ENCODE peak calls at places on chromosomes 6 and 20, in nine cellular contexts. W, U, F, J, V, H, A, C and P are unnamed samples.

GRCh38 chr6:21666788-21667681 is 73.5 kb downstream of the SOX4 start:
- DNase-seq in W (peak; percentile 62), U (peak; percentile 17), F (peak; percentile 23), J (peak; percentile 70), V (no peak), H (no peak), A (peak; percentile 28), C (no peak), P (no peak)

GRCh38 chr6:20605581-20605980 is 71.3 kb downstream of the CDKAL1 start:
- DNase-seq in W (no peak), U (peak; percentile 43), F (no peak), J (peak; percentile 8), V (no peak), H (peak; percentile 24), A (no peak), C (no peak), P (no peak)

GRCh38 chr6:6227896-6228295 is 92.6 kb downstream of the F13A1 start:
- DNase-seq in W (no peak), U (no peak), F (no peak), J (no peak), V (no peak), H (no peak), A (no peak), C (no peak), P (no peak)

GRCh38 chr20:45329497-45330319 is 18.5 kb downstream of the SDC4 start:
- DNase-seq in W (no peak), U (no peak), F (no peak), J (no peak), V (no peak), H (no peak), A (no peak), C (no peak), P (no peak)

GRCh38 chr20:25220810-25221591 is 25.5 kb downstream of the ENTPD6 start:
- DNase-seq in W (no peak), U (no peak), F (peak; percentile 77), J (no peak), V (no peak), H (no peak), A (no peak), C (no peak), P (no peak)

GRCh38 chr20:25525857-25526256 is 59.5 kb downstream of the NINL start:
- DNase-seq in W (no peak), U (peak; percentile 96), F (no peak), J (no peak), V (peak; percentile 94), H (peak; percentile 93), A (no peak), C (peak; percentile 79), P (no peak)

GRCh38 chr20:61929561-61929960 is 136.1 kb downstream of the TAF4 start:
- DNase-seq in W (no peak), U (no peak), F (no peak), J (no peak), V (no peak), H (no peak), A (no peak), C (no peak), P (no peak)

GRCh38 chr20:41110930-41111577 is 26.3 kb upstream of the PLCG1 start:
- DNase-seq in W (no peak), U (no peak), F (no peak), J (peak; percentile 27), V (no peak), H (no peak), A (no peak), C (peak; percentile 91), P (no peak)

GRCh38 chr20:41411458-41411857 is 44.8 kb upstream of the EMILIN3 start:
- DNase-seq in W (no peak), U (peak; percentile 67), F (no peak), J (no peak), V (peak; percentile 78), H (peak; percentile 30), A (peak; percentile 48), C (peak; percentile 59), P (peak; percentile 79)

GRCh38 chr20:62066339-62066982 is 780 bp upstream of the TAF4 start:
- DNase-seq in W (peak; percentile 73), U (peak; percentile 41), F (peak; percentile 60), J (peak; percentile 87), V (peak; percentile 60), H (peak; percentile 48), A (peak; percentile 59), C (peak; percentile 54), P (peak; percentile 72)

GRCh38 chr20:47430862-47431588 is 70.7 kb upstream of the NCOA3 start:
- DNase-seq in W (no peak), U (no peak), F (no peak), J (no peak), V (no peak), H (no peak), A (no peak), C (no peak), P (no peak)

GRCh38 chr6:2891768-2892170 is 11.3 kb downstream of the SERPINB9 start:
- DNase-seq in W (no peak), U (no peak), F (peak; percentile 87), J (no peak), V (no peak), H (no peak), A (no peak), C (peak; percentile 70), P (no peak)

GRCh38 chr6:31468316-31468715 is 29.6 kb upstream of the MICB start:
- DNase-seq in W (no peak), U (no peak), F (no peak), J (no peak), V (no peak), H (no peak), A (no peak), C (no peak), P (no peak)

GRCh38 chr6:168616807-168617756 is 176.1 kb downstream of the SMOC2 start:
- DNase-seq in W (peak; percentile 44), U (no peak), F (no peak), J (peak; percentile 44), V (no peak), H (no peak), A (no peak), C (no peak), P (no peak)

GRCh38 chr6:44023586-44024454 is 103.4 kb downstream of the MRPL14 start:
- DNase-seq in W (no peak), U (no peak), F (no peak), J (no peak), V (no peak), H (no peak), A (no peak), C (no peak), P (no peak)

GRCh38 chr6:118665011-118665410 is 13.6 kb upstream of the CEP85L start:
- DNase-seq in W (no peak), U (no peak), F (no peak), J (no peak), V (no peak), H (no peak), A (no peak), C (peak; percentile 45), P (no peak)
- H3K9ac ChIP-seq in W (no peak overlapping the region), U (no peak overlapping the region), F (no peak overlapping the region), J (no peak overlapping the region), V (no peak overlapping the region), H (peak overlapping the region; percentile 72), A (no peak overlapping the region), C (no peak overlapping the region), P (no peak overlapping the region)

GRCh38 chr6:109002100-109002697 is 92.4 kb downstream of the SESN1 start:
- DNase-seq in W (no peak), U (peak; percentile 69), F (no peak), J (no peak), V (peak; percentile 79), H (peak; percentile 28), A (no peak), C (peak; percentile 1), P (no peak)

GRCh38 chr6:109000289-109000688 is 94.4 kb downstream of the SESN1 start:
- DNase-seq in W (no peak), U (no peak), F (no peak), J (no peak), V (peak; percentile 52), H (no peak), A (no peak), C (no peak), P (no peak)

GRCh38 chr6:109001554-109001953 is 93.1 kb downstream of the SESN1 start:
- DNase-seq in W (no peak), U (no peak), F (no peak), J (no peak), V (peak; percentile 21), H (no peak), A (no peak), C (no peak), P (no peak)

GRCh38 chr6:108999428-108999827 is 95.2 kb downstream of the SESN1 start:
- DNase-seq in W (no peak), U (no peak), F (no peak), J (no peak), V (no peak), H (no peak), A (no peak), C (no peak), P (no peak)

GRCh38 chr6:109002882-109003281 is 91.8 kb downstream of the SESN1 start:
- DNase-seq in W (no peak), U (no peak), F (no peak), J (no peak), V (no peak), H (no peak), A (no peak), C (no peak), P (no peak)
- H3K4me1 ChIP-seq in W (no peaks in the 10 kb centered on the region), U (no peaks in the 10 kb centered on the region), F (no peaks in the 10 kb centered on the region), J (no peaks in the 10 kb centered on the region), V (peaks cover 61% of the 10 kb centered on the region), H (no peaks in the 10 kb centered on the region), A (no peaks in the 10 kb centered on the region), C (peaks cover 2% of the 10 kb centered on the region), P (no peaks in the 10 kb centered on the region)

DNA sequence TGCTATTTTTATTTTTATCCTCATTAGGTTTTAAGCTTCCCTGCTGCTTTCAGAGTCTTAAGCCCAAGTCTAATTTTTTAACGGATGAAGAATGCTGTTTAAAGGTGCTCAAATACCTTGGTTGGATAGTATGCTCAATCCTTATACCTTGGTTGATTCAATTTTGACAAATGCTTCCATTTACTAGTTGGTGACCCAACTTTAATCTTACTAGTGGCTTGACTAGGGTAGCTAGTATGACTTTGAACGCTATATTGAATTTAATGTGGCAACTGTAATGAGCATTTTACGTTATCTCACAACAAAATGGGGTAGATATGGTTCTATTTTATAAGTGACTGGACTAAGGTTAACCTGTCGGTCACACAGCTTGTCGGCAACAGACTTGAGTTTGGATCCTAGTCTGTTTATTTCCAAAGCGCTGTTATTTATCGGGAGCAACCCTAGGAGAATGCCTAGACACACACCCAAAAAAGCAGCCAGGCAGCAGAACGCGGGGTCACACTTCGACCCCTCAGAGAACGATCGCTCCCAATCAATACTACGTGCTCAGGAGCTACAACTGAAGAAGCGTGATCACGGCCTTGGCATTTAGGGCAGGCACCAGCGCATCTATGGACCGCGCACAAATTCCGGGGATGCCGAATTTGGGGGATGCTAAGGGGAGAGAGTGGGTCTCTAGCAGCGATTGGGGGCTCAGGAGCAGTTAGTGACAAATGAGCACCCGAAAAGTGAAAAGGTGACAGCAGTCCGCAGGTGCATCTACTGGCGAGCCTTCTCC is 634 bp upstream of the ALDH5A1 start:
- DNase-seq in W (no peak), U (no peak), F (no peak), J (no peak), V (no peak), H (no peak), A (no peak), C (no peak), P (no peak)
- H3K9ac ChIP-seq in W (no peak overlapping the region), U (no peak overlapping the region), F (no peak overlapping the region), J (no peak overlapping the region), V (peak overlapping the region; percentile 72), H (peak overlapping the region; percentile 66), A (no peak overlapping the region), C (peak overlapping the region; percentile 70), P (peak overlapping the region; percentile 79)

DNA sequence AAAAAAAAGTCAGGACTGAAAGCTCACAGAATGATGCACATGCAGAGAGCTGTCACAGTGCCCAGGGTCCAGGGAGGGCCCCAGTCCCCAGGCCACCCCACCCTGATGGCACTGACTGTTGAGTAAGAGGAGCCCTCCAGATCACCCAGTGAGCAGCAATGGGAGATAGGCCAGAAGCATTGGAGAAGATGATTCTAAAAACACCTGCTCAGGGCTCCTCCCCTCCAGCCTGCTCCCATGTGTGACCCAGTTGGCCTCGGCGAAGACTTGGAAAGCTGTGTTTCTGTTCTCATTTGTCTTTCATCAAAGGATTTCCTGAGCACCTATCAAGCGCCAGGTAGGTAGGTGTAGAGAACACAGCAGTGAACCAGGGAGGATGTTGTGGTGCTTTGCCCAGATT is 43.9 kb upstream of the DSN1 start:
- DNase-seq in W (no peak), U (no peak), F (no peak), J (no peak), V (no peak), H (no peak), A (no peak), C (no peak), P (no peak)
- H3K4me1 ChIP-seq in W (no peaks in the 10 kb centered on the region), U (no peaks in the 10 kb centered on the region), F (no peaks in the 10 kb centered on the region), J (peaks cover 19% of the 10 kb centered on the region), V (peaks cover 28% of the 10 kb centered on the region), H (peaks cover 9% of the 10 kb centered on the region), A (peaks cover 2% of the 10 kb centered on the region), C (no peaks in the 10 kb centered on the region), P (peaks cover 38% of the 10 kb centered on the region)